ENCODE peak calls at places on chromosome 13, in seven cellular contexts. One of them, this sample, is unnamed.

GRCh38 chr13:34993470-34993869 is 51.4 kb downstream of the NBEA start:
- DNase-seq in kidney epithelial cell: no peak
- DNase-seq in EH: no peak
- DNase-seq in T-helper 9 cell: no peak
- DNase-seq in CD8-positive, alpha-beta memory T cell: no peak
- DNase-seq in GM20000: no peak
- DNase-seq in T follicular helper cell: no peak
- DNase-seq in this sample: no peak

GRCh38 chr13:62964522-62964921 is 1548.9 kb upstream of the PCDH20 start:
- DNase-seq in T-helper 9 cell: no peak
- DNase-seq in EH: no peak
- DNase-seq in GM20000: no peak
- DNase-seq in kidney epithelial cell: no peak
- DNase-seq in T follicular helper cell: no peak
- DNase-seq in CD8-positive, alpha-beta memory T cell: no peak
- DNase-seq in this sample: no peak

GRCh38 chr13:94121686-94122085 is 357.8 kb downstream of the DCT start:
- DNase-seq in kidney epithelial cell: peak
- DNase-seq in T-helper 9 cell: no peak
- DNase-seq in EH: peak
- DNase-seq in GM20000: no peak
- DNase-seq in T follicular helper cell: no peak
- DNase-seq in CD8-positive, alpha-beta memory T cell: no peak
- DNase-seq in this sample: no peak

GRCh38 chr13:113049981-113050380 is 55.6 kb upstream of the F7 start:
- DNase-seq in T follicular helper cell: no peak
- DNase-seq in kidney epithelial cell: no peak
- DNase-seq in CD8-positive, alpha-beta memory T cell: no peak
- DNase-seq in GM20000: no peak
- DNase-seq in T-helper 9 cell: no peak
- DNase-seq in EH: peak
- DNase-seq in this sample: no peak

GRCh38 chr13:51330741-51331140 is 8.8 kb upstream of the SERPINE3 start:
- DNase-seq in GM20000: peak
- DNase-seq in T-helper 9 cell: no peak
- DNase-seq in CD8-positive, alpha-beta memory T cell: no peak
- DNase-seq in kidney epithelial cell: no peak
- DNase-seq in EH: peak
- DNase-seq in T follicular helper cell: no peak
- DNase-seq in this sample: no peak

GRCh38 chr13:111927181-111927540 is 139.8 kb upstream of the SOX1 start:
- DNase-seq in EH: no peak
- DNase-seq in T follicular helper cell: no peak
- DNase-seq in T-helper 9 cell: no peak
- DNase-seq in kidney epithelial cell: no peak
- DNase-seq in CD8-positive, alpha-beta memory T cell: no peak
- DNase-seq in GM20000: no peak
- DNase-seq in this sample: no peak

GRCh38 chr13:102255409-102255808 is 146.4 kb downstream of the FGF14 start:
- DNase-seq in kidney epithelial cell: no peak
- DNase-seq in CD8-positive, alpha-beta memory T cell: no peak
- DNase-seq in GM20000: no peak
- DNase-seq in EH: no peak
- DNase-seq in T-helper 9 cell: no peak
- DNase-seq in T follicular helper cell: no peak
- DNase-seq in this sample: no peak

GRCh38 chr13:91797567-91797966 is 399.1 kb downstream of the GPC5 start:
- DNase-seq in T-helper 9 cell: no peak
- DNase-seq in GM20000: no peak
- DNase-seq in EH: no peak
- DNase-seq in T follicular helper cell: no peak
- DNase-seq in CD8-positive, alpha-beta memory T cell: no peak
- DNase-seq in kidney epithelial cell: no peak
- DNase-seq in this sample: no peak

GRCh38 chr13:27970382-27971235 is 1.5 kb upstream of the CDX2 start:
- DNase-seq in EH: no peak
- DNase-seq in T-helper 9 cell: no peak
- DNase-seq in kidney epithelial cell: no peak
- DNase-seq in CD8-positive, alpha-beta memory T cell: no peak
- DNase-seq in GM20000: peak
- DNase-seq in T follicular helper cell: no peak
- DNase-seq in this sample: no peak

GRCh38 chr13:98405107-98405571 is 171.8 kb downstream of the STK24 start:
- DNase-seq in EH: no peak
- DNase-seq in T follicular helper cell: no peak
- DNase-seq in kidney epithelial cell: no peak
- DNase-seq in CD8-positive, alpha-beta memory T cell: no peak
- DNase-seq in GM20000: no peak
- DNase-seq in T-helper 9 cell: no peak
- DNase-seq in this sample: no peak

GRCh38 chr13:95564948-95565347 is 12.4 kb downstream of the CLDN10 start:
- DNase-seq in T follicular helper cell: no peak
- DNase-seq in kidney epithelial cell: peak
- DNase-seq in T-helper 9 cell: no peak
- DNase-seq in EH: peak
- DNase-seq in GM20000: no peak
- DNase-seq in CD8-positive, alpha-beta memory T cell: no peak
- DNase-seq in this sample: no peak

GRCh38 chr13:113906566-113906965 is 42.7 kb upstream of the GAS6 start:
- DNase-seq in T follicular helper cell: no peak
- DNase-seq in GM20000: no peak
- DNase-seq in T-helper 9 cell: no peak
- DNase-seq in CD8-positive, alpha-beta memory T cell: no peak
- DNase-seq in kidney epithelial cell: no peak
- DNase-seq in EH: no peak
- DNase-seq in this sample: no peak

GRCh38 chr13:40192516-40193257 is 473.8 kb downstream of the FOXO1 start:
- DNase-seq in CD8-positive, alpha-beta memory T cell: no peak
- DNase-seq in EH: no peak
- DNase-seq in kidney epithelial cell: no peak
- DNase-seq in T follicular helper cell: no peak
- DNase-seq in T-helper 9 cell: no peak
- DNase-seq in GM20000: no peak
- DNase-seq in this sample: no peak

GRCh38 chr13:39503048-39503447 is 99.9 kb downstream of the LHFPL6 start:
- DNase-seq in EH: no peak
- DNase-seq in T follicular helper cell: no peak
- DNase-seq in T-helper 9 cell: no peak
- DNase-seq in CD8-positive, alpha-beta memory T cell: no peak
- DNase-seq in GM20000: no peak
- DNase-seq in kidney epithelial cell: no peak
- DNase-seq in this sample: no peak

GRCh38 chr13:99326012-99326411 is 18.8 kb upstream of the GPR183 start:
- DNase-seq in kidney epithelial cell: no peak
- DNase-seq in CD8-positive, alpha-beta memory T cell: no peak
- DNase-seq in T-helper 9 cell: no peak
- DNase-seq in T follicular helper cell: no peak
- DNase-seq in GM20000: no peak
- DNase-seq in EH: no peak
- DNase-seq in this sample: no peak

GRCh38 chr13:84574851-84575250 is 692.6 kb upstream of the SLITRK1 start:
- DNase-seq in T follicular helper cell: no peak
- DNase-seq in T-helper 9 cell: no peak
- DNase-seq in EH: peak
- DNase-seq in kidney epithelial cell: no peak
- DNase-seq in CD8-positive, alpha-beta memory T cell: no peak
- DNase-seq in GM20000: no peak
- DNase-seq in this sample: no peak

GRCh38 chr13:34161829-34162544 is 344.0 kb downstream of the RFC3 start:
- DNase-seq in GM20000: no peak
- DNase-seq in CD8-positive, alpha-beta memory T cell: no peak
- DNase-seq in kidney epithelial cell: peak
- DNase-seq in EH: peak
- DNase-seq in T-helper 9 cell: no peak
- DNase-seq in T follicular helper cell: no peak
- DNase-seq in this sample: peak

GRCh38 chr13:102183509-102184182 is 218.2 kb downstream of the FGF14 start:
- DNase-seq in T-helper 9 cell: no peak
- DNase-seq in kidney epithelial cell: no peak
- DNase-seq in GM20000: no peak
- DNase-seq in EH: no peak
- DNase-seq in CD8-positive, alpha-beta memory T cell: no peak
- DNase-seq in T follicular helper cell: no peak
- DNase-seq in this sample: no peak

GRCh38 chr13:26025771-26026170 is 26.0 kb downstream of the SHISA2 start:
- DNase-seq in CD8-positive, alpha-beta memory T cell: no peak
- DNase-seq in EH: no peak
- DNase-seq in GM20000: no peak
- DNase-seq in T follicular helper cell: no peak
- DNase-seq in kidney epithelial cell: no peak
- DNase-seq in T-helper 9 cell: no peak
- DNase-seq in this sample: no peak

GRCh38 chr13:98507060-98507797 is 69.7 kb downstream of the STK24 start:
- DNase-seq in T-helper 9 cell: no peak
- DNase-seq in EH: peak
- DNase-seq in GM20000: no peak
- DNase-seq in kidney epithelial cell: peak
- DNase-seq in T follicular helper cell: no peak
- DNase-seq in CD8-positive, alpha-beta memory T cell: no peak
- DNase-seq in this sample: no peak

GRCh38 chr13:103803349-103803748 is 737.1 kb upstream of the SLC10A2 start:
- DNase-seq in T follicular helper cell: no peak
- DNase-seq in T-helper 9 cell: no peak
- DNase-seq in EH: no peak
- DNase-seq in GM20000: no peak
- DNase-seq in kidney epithelial cell: no peak
- DNase-seq in CD8-positive, alpha-beta memory T cell: no peak
- DNase-seq in this sample: no peak

GRCh38 chr13:98300956-98301641 is 124.0 kb upstream of the RNF113B start:
- DNase-seq in EH: peak
- DNase-seq in kidney epithelial cell: no peak
- DNase-seq in T follicular helper cell: no peak
- DNase-seq in CD8-positive, alpha-beta memory T cell: no peak
- DNase-seq in T-helper 9 cell: no peak
- DNase-seq in GM20000: no peak
- DNase-seq in this sample: no peak

GRCh38 chr13:70424428-70424827 is 316.2 kb upstream of the KLHL1 start:
- DNase-seq in EH: no peak
- DNase-seq in T follicular helper cell: no peak
- DNase-seq in kidney epithelial cell: no peak
- DNase-seq in GM20000: no peak
- DNase-seq in T-helper 9 cell: no peak
- DNase-seq in CD8-positive, alpha-beta memory T cell: no peak
- DNase-seq in this sample: no peak

GRCh38 chr13:32408999-32409313 is 19.0 kb downstream of the N4BP2L1 start:
- DNase-seq in T-helper 9 cell: no peak
- DNase-seq in EH: no peak
- DNase-seq in kidney epithelial cell: no peak
- DNase-seq in CD8-positive, alpha-beta memory T cell: no peak
- DNase-seq in GM20000: no peak
- DNase-seq in T follicular helper cell: no peak
- DNase-seq in this sample: no peak

GRCh38 chr13:33797622-33798021 is 20.3 kb upstream of the RFC3 start:
- DNase-seq in T-helper 9 cell: no peak
- DNase-seq in T follicular helper cell: no peak
- DNase-seq in EH: peak
- DNase-seq in CD8-positive, alpha-beta memory T cell: no peak
- DNase-seq in kidney epithelial cell: no peak
- DNase-seq in GM20000: no peak
- DNase-seq in this sample: no peak

GRCh38 chr13:91185294-91185863 is 162.1 kb upstream of the MIR17HG start:
- DNase-seq in CD8-positive, alpha-beta memory T cell: no peak
- DNase-seq in kidney epithelial cell: no peak
- DNase-seq in T follicular helper cell: no peak
- DNase-seq in EH: peak
- DNase-seq in GM20000: no peak
- DNase-seq in T-helper 9 cell: no peak
- DNase-seq in this sample: peak

This sample was measured in brain pericyte.